ENCODE peak calls at places on chromosomes 11 and 22, in nine cellular contexts. Z, K, D, Y, T, S, R, L and G are unnamed samples.
A peak's percentile ranks its signal among the peaks of the same experiment; 100 is the strongest.

GRCh38 chr22:48693377-48694135 is 1134.1 kb downstream of the BRD1 start:
- DNase-seq in Z (no peak), K (no peak), D (no peak), Y (no peak), T (no peak), S (peak; percentile 15), R (no peak), L (no peak), G (no peak)

GRCh38 chr11:112087212-112087611 is 539 bp downstream of the SDHD start:
- DNase-seq in Z (no peak), K (no peak), D (no peak), Y (no peak), T (no peak), S (no peak), R (no peak), L (no peak), G (no peak)

GRCh38 chr11:13667795-13668101 is 720 bp upstream of the FAR1 start:
- DNase-seq in Z (no peak), K (no peak), D (no peak), Y (no peak), T (no peak), S (no peak), R (no peak), L (no peak), G (no peak)

GRCh38 chr11:68677432-68677831 is 6.9 kb upstream of the GAL start:
- DNase-seq in Z (no peak), K (peak; percentile 96), D (no peak), Y (peak; percentile 59), T (peak; percentile 63), S (peak; percentile 51), R (no peak), L (no peak), G (no peak)

GRCh38 chr11:120774591-120775386 is 249.1 kb upstream of the TBCEL start:
- DNase-seq in Z (no peak), K (no peak), D (no peak), Y (no peak), T (no peak), S (no peak), R (no peak), L (no peak), G (no peak)

GRCh38 chr22:20465759-20466077 is 28.1 kb upstream of the SCARF2 start:
- DNase-seq in Z (no peak), K (no peak), D (no peak), Y (no peak), T (no peak), S (no peak), R (no peak), L (no peak), G (no peak)

GRCh38 chr11:75867778-75868374 is 52.9 kb downstream of the UVRAG start:
- DNase-seq in Z (peak; percentile 24), K (peak; percentile 62), D (no peak), Y (peak; percentile 31), T (no peak), S (peak; percentile 43), R (no peak), L (peak; percentile 53), G (peak; percentile 54)

GRCh38 chr11:87300640-87301381 is 263.1 kb downstream of the TMEM135 start:
- DNase-seq in Z (no peak), K (peak; percentile 4), D (no peak), Y (no peak), T (no peak), S (no peak), R (peak; percentile 25), L (no peak), G (no peak)

GRCh38 chr11:10941429-10941828 is 83.6 kb upstream of the ZBED5 start:
- DNase-seq in Z (no peak), K (no peak), D (peak; percentile 42), Y (no peak), T (peak; percentile 73), S (no peak), R (no peak), L (no peak), G (no peak)

DNA sequence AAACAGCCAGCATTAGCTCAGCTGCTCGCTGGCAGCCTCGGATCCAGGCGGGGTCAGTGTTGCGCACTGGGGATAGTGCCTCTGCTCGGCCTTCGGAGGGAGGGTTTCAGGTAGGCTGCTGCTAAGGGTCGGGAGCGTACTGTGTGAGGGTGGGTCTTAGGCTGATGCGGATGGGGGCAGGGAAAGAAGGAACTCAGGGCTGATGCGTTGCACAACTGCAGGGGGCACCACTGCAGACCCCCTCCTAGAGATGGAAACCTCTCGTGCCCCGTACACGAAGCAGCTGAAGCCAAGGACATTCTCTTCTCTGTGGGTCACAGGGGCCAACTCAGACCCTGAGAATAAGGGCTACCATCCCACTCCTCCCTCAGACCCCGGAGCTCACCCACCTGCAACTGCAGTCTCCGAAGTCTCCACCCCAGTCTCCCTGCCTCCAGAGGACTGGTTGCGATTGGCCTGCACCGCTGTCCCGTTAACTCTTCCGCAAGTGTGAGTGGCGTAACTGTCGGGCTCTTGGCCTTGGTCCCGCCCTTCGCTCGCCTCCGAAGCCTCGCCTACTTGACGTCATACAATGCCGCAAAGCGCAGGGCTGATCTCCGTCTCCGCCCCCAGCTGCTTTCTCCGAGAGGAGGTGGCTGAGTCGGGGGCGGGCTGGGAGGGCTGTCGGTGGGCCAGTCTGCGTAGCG is at the start of gene KBTBD3:
- DNase-seq in Z (peak; percentile 99), K (peak; percentile 99), D (peak; percentile 99), Y (peak; percentile 98), T (peak; percentile 100), S (peak; percentile 98), R (peak; percentile 99), L (peak; percentile 99), G (peak; percentile 99)
- TF ChIP-seq POLR2A in Z (peak; percentile 81), K (no peak), D (peak; percentile 91), Y (peak; percentile 21), T (peak; percentile 69), S (peak; percentile 84), R (peak; percentile 92), L (peak; percentile 86), G (peak; percentile 77)

DNA sequence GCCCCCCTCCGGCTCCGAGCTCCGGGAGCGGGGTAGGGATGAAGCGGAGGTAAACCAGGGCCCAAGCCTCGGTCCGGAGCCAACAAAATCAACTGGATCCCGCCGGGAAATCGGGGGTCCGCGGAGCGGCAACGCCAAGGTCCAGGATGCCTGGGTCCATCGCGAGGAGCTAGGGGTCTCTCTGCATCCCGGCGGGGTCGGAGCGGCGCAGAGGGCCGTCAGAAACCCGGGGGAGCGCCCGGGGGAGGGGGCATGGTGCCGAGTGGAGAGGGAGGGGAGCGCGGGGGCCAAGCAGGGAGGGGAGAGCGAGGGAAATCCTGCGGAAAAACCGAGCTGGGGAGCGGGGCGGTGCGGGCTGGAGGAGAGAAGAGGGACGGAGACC is 51.8 kb downstream of the SLC22A12 start:
- DNase-seq in Z (no peak), K (no peak), D (no peak), Y (no peak), T (no peak), S (no peak), R (no peak), L (no peak), G (no peak)
- H3K4me3 ChIP-seq in Z (no peak overlapping the region), K (no peak overlapping the region), D (no peak overlapping the region), Y (no peak overlapping the region), T (peak overlapping the region; percentile 71), S (no peak overlapping the region), R (peak overlapping the region; percentile 35), L (peak overlapping the region; percentile 24), G (peak overlapping the region; percentile 32)

GRCh38 chr22:41782316-41782715 is 18.2 kb upstream of the CCDC134 start:
- DNase-seq in Z (no peak), K (no peak), D (no peak), Y (no peak), T (no peak), S (no peak), R (peak; percentile 17), L (no peak), G (no peak)

GRCh38 chr22:41782751-41783150 is 17.7 kb upstream of the CCDC134 start:
- DNase-seq in Z (no peak), K (no peak), D (no peak), Y (no peak), T (no peak), S (no peak), R (no peak), L (no peak), G (no peak)

GRCh38 chr22:41781508-41781906 is 19.0 kb upstream of the CCDC134 start:
- DNase-seq in Z (no peak), K (no peak), D (no peak), Y (no peak), T (no peak), S (no peak), R (no peak), L (no peak), G (no peak)

GRCh38 chr22:41779889-41780505 is 20.5 kb upstream of the CCDC134 start:
- DNase-seq in Z (no peak), K (no peak), D (no peak), Y (no peak), T (no peak), S (no peak), R (no peak), L (no peak), G (no peak)

GRCh38 chr22:41780714-41781507 is 19.6 kb upstream of the CCDC134 start:
- DNase-seq in Z (peak; percentile 90), K (peak; percentile 63), D (peak; percentile 65), Y (no peak), T (peak; percentile 78), S (peak; percentile 56), R (peak; percentile 81), L (no peak), G (peak; percentile 59)
- TF ChIP-seq POLR2A in Z (peak; percentile 81), K (no peak), D (no peak), Y (no peak), T (no peak), S (no peak), R (peak; percentile 61), L (no peak), G (peak; percentile 45)

GRCh38 chr11:124863137-124863825 is 2.0 kb upstream of the ROBO3 start:
- DNase-seq in Z (no peak), K (peak; percentile 35), D (no peak), Y (no peak), T (peak; percentile 70), S (peak; percentile 20), R (no peak), L (no peak), G (no peak)
- H3K4me3 ChIP-seq in Z (no peak overlapping the region), K (peak overlapping the region; percentile 19), D (peak overlapping the region; percentile 46), Y (peak overlapping the region; percentile 9), T (no peak overlapping the region), S (no peak overlapping the region), R (peak overlapping the region; percentile 5), L (peak overlapping the region; percentile 5), G (peak overlapping the region; percentile 25)

GRCh38 chr11:124746621-124747243 is 5.3 kb downstream of the VSIG2 start:
- DNase-seq in Z (peak; percentile 53), K (peak; percentile 72), D (peak; percentile 58), Y (peak; percentile 82), T (no peak), S (peak; percentile 89), R (peak; percentile 94), L (peak; percentile 88), G (peak; percentile 96)
- TF ChIP-seq POLR2A in Z (peak; percentile 70), K (no peak), D (peak; percentile 61), Y (no peak), T (no peak), S (peak; percentile 69), R (peak; percentile 92), L (peak; percentile 81), G (peak; percentile 92)